ENCODE peak calls at places on chromosomes 4 and X, in eight cellular contexts. One of them, this sample, is unnamed.

GRCh38 chrX:39613508-39613921 is 484.2 kb downstream of the BCOR start:
- DNase-seq in astrocyte of the cerebellum: no peak
- DNase-seq in left lung: no peak
- DNase-seq in AG09309: no peak
- DNase-seq in fibroblast of mammary gland: no peak
- DNase-seq in kidney: peak
- DNase-seq in breast epithelium: peak
- DNase-seq in fibroblast of lung: no peak
- DNase-seq in this sample: no peak

GRCh38 chrX:68832101-68832416 is 3.2 kb downstream of the EFNB1 start:
- DNase-seq in astrocyte of the cerebellum: peak
- DNase-seq in left lung: no peak
- DNase-seq in AG09309: peak
- DNase-seq in fibroblast of mammary gland: peak
- DNase-seq in kidney: peak
- DNase-seq in breast epithelium: no peak
- DNase-seq in fibroblast of lung: peak
- DNase-seq in this sample: peak

GRCh38 chrX:2819345-2820130 is 9.2 kb upstream of the GYG2 start:
- DNase-seq in astrocyte of the cerebellum: no peak
- DNase-seq in left lung: no peak
- DNase-seq in AG09309: peak
- DNase-seq in fibroblast of mammary gland: peak
- DNase-seq in kidney: no peak
- DNase-seq in breast epithelium: no peak
- DNase-seq in fibroblast of lung: peak
- DNase-seq in this sample: no peak

GRCh38 chr4:185221912-185222311 is 12.5 kb downstream of the SNX25 start:
- DNase-seq in astrocyte of the cerebellum: no peak
- DNase-seq in left lung: no peak
- DNase-seq in AG09309: no peak
- DNase-seq in fibroblast of mammary gland: no peak
- DNase-seq in kidney: no peak
- DNase-seq in breast epithelium: no peak
- DNase-seq in fibroblast of lung: no peak
- DNase-seq in this sample: no peak

GRCh38 chrX:31166416-31166815 is 94.6 kb upstream of the FTHL17 start:
- DNase-seq in astrocyte of the cerebellum: no peak
- DNase-seq in left lung: no peak
- DNase-seq in AG09309: no peak
- DNase-seq in fibroblast of mammary gland: no peak
- DNase-seq in kidney: no peak
- DNase-seq in breast epithelium: no peak
- DNase-seq in fibroblast of lung: no peak
- DNase-seq in this sample: no peak

GRCh38 chrX:27132851-27133250 is 330.3 kb downstream of the PPP4R3C start:
- DNase-seq in astrocyte of the cerebellum: no peak
- DNase-seq in left lung: no peak
- DNase-seq in AG09309: no peak
- DNase-seq in fibroblast of mammary gland: no peak
- DNase-seq in kidney: no peak
- DNase-seq in breast epithelium: no peak
- DNase-seq in fibroblast of lung: no peak
- DNase-seq in this sample: peak

GRCh38 chr4:170226288-170226687 is 136.5 kb upstream of the AADAT start:
- DNase-seq in astrocyte of the cerebellum: no peak
- DNase-seq in left lung: no peak
- DNase-seq in AG09309: no peak
- DNase-seq in fibroblast of mammary gland: no peak
- DNase-seq in kidney: no peak
- DNase-seq in breast epithelium: no peak
- DNase-seq in fibroblast of lung: no peak
- DNase-seq in this sample: no peak

GRCh38 chr4:53914313-53915016 is 149.9 kb downstream of the CHIC2 start:
- DNase-seq in astrocyte of the cerebellum: no peak
- DNase-seq in left lung: no peak
- DNase-seq in AG09309: peak
- DNase-seq in fibroblast of mammary gland: peak
- DNase-seq in kidney: no peak
- DNase-seq in breast epithelium: no peak
- DNase-seq in fibroblast of lung: peak
- DNase-seq in this sample: no peak

GRCh38 chrX:40698851-40699250 is 36.5 kb downstream of the MED14 start:
- DNase-seq in astrocyte of the cerebellum: no peak
- DNase-seq in left lung: no peak
- DNase-seq in AG09309: no peak
- DNase-seq in fibroblast of mammary gland: no peak
- DNase-seq in kidney: no peak
- DNase-seq in breast epithelium: no peak
- DNase-seq in fibroblast of lung: no peak
- DNase-seq in this sample: no peak

GRCh38 chr4:113760094-113760851 is 1.3 kb downstream of the CAMK2D start:
- DNase-seq in astrocyte of the cerebellum: no peak
- DNase-seq in left lung: peak
- DNase-seq in AG09309: no peak
- DNase-seq in fibroblast of mammary gland: peak
- DNase-seq in kidney: peak
- DNase-seq in breast epithelium: no peak
- DNase-seq in fibroblast of lung: peak
- DNase-seq in this sample: no peak

DNA sequence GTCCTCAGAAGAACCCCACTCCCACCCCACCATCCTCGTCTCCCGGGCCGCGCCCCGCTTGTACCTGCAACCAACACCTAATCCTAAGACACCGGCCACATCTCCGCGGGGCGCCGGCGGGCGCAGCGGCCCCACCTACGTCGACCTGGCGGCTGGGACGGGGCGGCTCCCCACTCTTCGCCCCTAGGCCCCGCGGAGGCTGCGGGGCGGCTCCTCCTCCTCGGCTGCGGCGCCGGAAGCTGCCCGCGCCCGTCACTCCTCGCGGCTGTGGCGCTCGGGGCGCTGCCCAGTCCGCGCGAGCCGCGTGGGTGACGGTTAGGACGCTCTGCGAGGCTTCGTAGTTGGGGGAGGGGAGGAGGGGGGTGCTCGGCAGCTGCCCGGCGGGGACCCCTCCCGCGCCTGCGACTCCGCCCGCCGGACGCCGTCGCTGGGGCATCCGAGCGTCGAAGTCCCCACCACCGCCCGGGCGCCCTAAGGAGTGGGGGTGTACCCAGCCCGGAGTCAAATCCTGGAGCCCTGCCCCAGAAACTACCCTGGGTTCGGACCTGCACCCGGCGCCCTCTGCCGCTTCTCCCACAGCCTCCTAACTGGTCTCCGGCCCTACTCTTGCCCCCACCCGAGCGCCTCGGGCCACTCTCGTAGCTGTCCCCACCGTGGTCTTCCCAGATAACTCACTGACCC is at the start of gene CCDC158:
- DNase-seq in astrocyte of the cerebellum: no peak
- DNase-seq in left lung: peak
- DNase-seq in AG09309: no peak
- DNase-seq in fibroblast of mammary gland: no peak
- DNase-seq in kidney: peak
- DNase-seq in breast epithelium: no peak
- DNase-seq in fibroblast of lung: peak
- DNase-seq in this sample: no peak
- H3K4me3 ChIP-seq in astrocyte of the cerebellum: peak
- H3K4me3 ChIP-seq in left lung: peak
- H3K4me3 ChIP-seq in AG09309: peak
- H3K4me3 ChIP-seq in fibroblast of mammary gland: peak
- H3K4me3 ChIP-seq in kidney: peak
- H3K4me3 ChIP-seq in breast epithelium: peak
- H3K4me3 ChIP-seq in fibroblast of lung: peak
- H3K4me3 ChIP-seq in this sample: peak

GRCh38 chrX:117992324-117992723 is 124.3 kb downstream of the KLHL13 start:
- DNase-seq in astrocyte of the cerebellum: no peak
- DNase-seq in left lung: no peak
- DNase-seq in AG09309: no peak
- DNase-seq in fibroblast of mammary gland: no peak
- DNase-seq in kidney: no peak
- DNase-seq in breast epithelium: no peak
- DNase-seq in fibroblast of lung: no peak
- DNase-seq in this sample: no peak
- TF ChIP-seq CTCF in astrocyte of the cerebellum: no peak
- TF ChIP-seq CTCF in left lung: no peak
- TF ChIP-seq CTCF in AG09309: no peak
- TF ChIP-seq CTCF in fibroblast of mammary gland: no peak
- TF ChIP-seq CTCF in kidney: no peak
- TF ChIP-seq CTCF in breast epithelium: no peak
- TF ChIP-seq CTCF in fibroblast of lung: no peak
- TF ChIP-seq CTCF in this sample: no peak

DNA sequence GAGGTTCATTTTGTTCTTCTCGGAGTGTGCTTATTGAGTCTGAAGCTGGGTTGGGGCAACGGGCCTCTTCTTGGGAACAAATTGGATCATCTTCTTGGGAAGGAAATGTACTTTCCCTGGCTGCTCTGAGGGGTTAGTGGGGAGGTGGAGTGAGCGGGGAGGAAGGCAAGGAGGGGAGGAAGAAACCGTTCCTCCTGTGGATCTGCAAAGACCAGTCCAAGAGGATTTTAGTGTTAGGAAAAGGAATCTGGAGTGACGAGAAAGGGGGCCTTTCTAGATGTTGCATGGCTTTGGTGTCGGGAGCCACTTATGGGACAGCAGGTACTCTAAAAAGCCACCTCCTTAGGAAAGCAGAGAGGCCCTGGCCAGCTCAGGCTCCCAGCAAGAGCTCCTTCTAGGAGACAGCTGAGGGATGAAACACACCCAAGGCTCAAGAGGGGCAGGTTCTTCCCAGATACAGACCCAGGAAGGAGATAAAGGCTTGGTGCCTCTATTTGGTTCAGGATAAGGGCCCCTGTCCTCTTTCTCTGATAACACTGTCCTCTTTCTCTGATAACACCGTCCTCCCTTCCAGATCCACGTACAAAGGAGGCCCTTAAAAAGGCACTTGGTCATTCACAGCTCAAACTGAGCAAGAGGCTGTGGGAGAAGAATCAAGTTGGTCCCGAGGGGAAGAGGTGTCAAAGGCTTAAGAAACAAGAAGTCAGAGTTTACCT is 451 bp downstream of the SOD3 start:
- DNase-seq in astrocyte of the cerebellum: no peak
- DNase-seq in left lung: no peak
- DNase-seq in AG09309: no peak
- DNase-seq in fibroblast of mammary gland: no peak
- DNase-seq in kidney: no peak
- DNase-seq in breast epithelium: no peak
- DNase-seq in fibroblast of lung: no peak
- DNase-seq in this sample: no peak
- H3K4me3 ChIP-seq in astrocyte of the cerebellum: peak
- H3K4me3 ChIP-seq in left lung: peak
- H3K4me3 ChIP-seq in AG09309: peak
- H3K4me3 ChIP-seq in fibroblast of mammary gland: peak
- H3K4me3 ChIP-seq in kidney: peak
- H3K4me3 ChIP-seq in breast epithelium: peak
- H3K4me3 ChIP-seq in fibroblast of lung: peak
- H3K4me3 ChIP-seq in this sample: peak

GRCh38 chr4:3210467-3210866 is 38.5 kb upstream of the MSANTD1 start:
- DNase-seq in astrocyte of the cerebellum: no peak
- DNase-seq in left lung: peak
- DNase-seq in AG09309: no peak
- DNase-seq in fibroblast of mammary gland: no peak
- DNase-seq in kidney: peak
- DNase-seq in breast epithelium: no peak
- DNase-seq in fibroblast of lung: no peak
- DNase-seq in this sample: no peak

GRCh38 chr4:3209551-3210325 is 39.2 kb upstream of the MSANTD1 start:
- DNase-seq in astrocyte of the cerebellum: no peak
- DNase-seq in left lung: peak
- DNase-seq in AG09309: no peak
- DNase-seq in fibroblast of mammary gland: no peak
- DNase-seq in kidney: no peak
- DNase-seq in breast epithelium: no peak
- DNase-seq in fibroblast of lung: no peak
- DNase-seq in this sample: no peak

GRCh38 chr4:3206439-3207100 is 42.4 kb upstream of the MSANTD1 start:
- DNase-seq in astrocyte of the cerebellum: no peak
- DNase-seq in left lung: no peak
- DNase-seq in AG09309: no peak
- DNase-seq in fibroblast of mammary gland: no peak
- DNase-seq in kidney: no peak
- DNase-seq in breast epithelium: no peak
- DNase-seq in fibroblast of lung: no peak
- DNase-seq in this sample: no peak

GRCh38 chr4:3207531-3208037 is 41.4 kb upstream of the MSANTD1 start:
- DNase-seq in astrocyte of the cerebellum: no peak
- DNase-seq in left lung: no peak
- DNase-seq in AG09309: peak
- DNase-seq in fibroblast of mammary gland: peak
- DNase-seq in kidney: no peak
- DNase-seq in breast epithelium: no peak
- DNase-seq in fibroblast of lung: peak
- DNase-seq in this sample: no peak

DNA sequence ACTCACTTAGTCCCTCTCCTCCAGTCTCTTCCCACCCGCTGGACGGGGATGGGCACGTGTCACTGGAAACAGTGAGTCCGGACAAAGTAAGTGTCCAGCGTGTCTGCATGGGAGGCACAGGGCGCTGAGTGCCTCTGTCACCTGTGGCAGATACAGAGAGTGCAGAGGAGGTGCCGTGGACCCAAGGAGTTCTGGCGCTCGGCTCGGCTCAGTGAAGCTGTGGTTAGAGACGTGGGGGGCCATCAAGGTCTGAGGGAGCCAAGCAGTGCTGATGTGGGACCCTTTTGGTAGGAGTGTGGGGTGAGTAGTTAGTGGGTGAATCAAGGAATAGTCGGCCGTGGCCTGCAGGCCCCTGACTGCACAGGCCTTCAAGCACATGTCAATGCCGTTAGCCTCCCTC is 40.1 kb upstream of the MSANTD1 start:
- DNase-seq in astrocyte of the cerebellum: no peak
- DNase-seq in left lung: peak
- DNase-seq in AG09309: no peak
- DNase-seq in fibroblast of mammary gland: no peak
- DNase-seq in kidney: peak
- DNase-seq in breast epithelium: no peak
- DNase-seq in fibroblast of lung: no peak
- DNase-seq in this sample: no peak
- TF ChIP-seq CTCF in astrocyte of the cerebellum: no peak
- TF ChIP-seq CTCF in left lung: no peak
- TF ChIP-seq CTCF in AG09309: no peak
- TF ChIP-seq CTCF in fibroblast of mammary gland: no peak
- TF ChIP-seq CTCF in kidney: no peak
- TF ChIP-seq CTCF in breast epithelium: no peak
- TF ChIP-seq CTCF in fibroblast of lung: no peak
- TF ChIP-seq CTCF in this sample: no peak

DNA sequence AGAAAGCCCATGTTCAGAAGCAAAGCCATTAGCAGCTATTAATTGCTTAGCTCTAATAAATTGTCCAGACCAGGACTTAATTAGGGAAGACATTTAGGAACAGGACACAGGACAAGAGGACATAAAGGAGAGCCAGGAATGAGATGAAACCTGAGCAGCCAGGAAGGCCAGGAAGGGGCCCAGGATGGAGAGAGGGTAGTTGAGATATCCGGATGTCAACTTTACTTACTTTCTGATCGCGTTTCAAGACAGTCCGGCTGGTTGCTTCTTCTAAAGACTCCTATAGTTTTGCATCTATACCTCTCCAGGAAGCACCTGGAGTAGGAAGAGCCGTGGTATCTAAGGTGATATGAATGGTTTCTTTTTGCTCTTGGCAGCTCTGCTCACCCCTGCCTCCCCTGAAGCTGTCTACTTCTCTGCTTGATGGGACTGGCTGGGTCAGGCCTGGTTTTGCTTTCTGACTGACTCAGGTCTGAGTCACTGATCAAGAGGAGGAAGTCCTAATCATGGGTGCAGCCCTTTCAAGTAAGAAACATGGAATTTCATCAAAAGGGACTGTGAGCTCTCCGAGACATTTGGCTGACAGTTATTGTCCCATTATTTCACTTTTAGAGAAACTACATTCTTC is 733.3 kb downstream of the RPA4 start:
- DNase-seq in astrocyte of the cerebellum: peak
- DNase-seq in left lung: no peak
- DNase-seq in AG09309: peak
- DNase-seq in fibroblast of mammary gland: peak
- DNase-seq in kidney: no peak
- DNase-seq in breast epithelium: no peak
- DNase-seq in fibroblast of lung: peak
- DNase-seq in this sample: peak
- H3K4me3 ChIP-seq in astrocyte of the cerebellum: no peak
- H3K4me3 ChIP-seq in left lung: no peak
- H3K4me3 ChIP-seq in AG09309: no peak
- H3K4me3 ChIP-seq in fibroblast of mammary gland: no peak
- H3K4me3 ChIP-seq in kidney: no peak
- H3K4me3 ChIP-seq in breast epithelium: no peak
- H3K4me3 ChIP-seq in fibroblast of lung: no peak
- H3K4me3 ChIP-seq in this sample: no peak